ENCODE peak calls at places on chromosomes 13 and 19, in four cellular contexts. V, K, Y and B are unnamed samples.
A peak's percentile ranks its signal among the peaks of the same experiment; 100 is the strongest.

GRCh38 chr13:49020940-49021548 is 45.3 kb downstream of the FNDC3A start:
- DNase-seq in V (no peak), Y (no peak), K (no peak), B (no peak)

GRCh38 chr19:16899566-16900075 is 10.8 kb downstream of the F2RL3 start:
- DNase-seq in Y (peak; percentile 46), K (no peak), V (no peak), B (no peak)

GRCh38 chr13:50599927-50600326 is 243.6 kb downstream of the DLEU7 start:
- DNase-seq in Y (no peak), K (no peak), V (no peak), B (no peak)

GRCh38 chr13:48860369-48860768 is 115.3 kb upstream of the FNDC3A start:
- DNase-seq in Y (no peak), K (no peak), V (no peak), B (no peak)

GRCh38 chr19:13037718-13038117 is 42.4 kb downstream of the NFIX start:
- DNase-seq in Y (no peak), V (no peak), K (no peak), B (no peak)

GRCh38 chr13:40665061-40665753 is 1.2 kb downstream of the FOXO1 start:
- DNase-seq in V (peak; percentile 39), Y (peak; percentile 57), K (no peak), B (no peak)

GRCh38 chr19:42311612-42312160 is 1.4 kb upstream of the TMEM145 start:
- DNase-seq in Y (no peak), K (no peak), V (no peak), B (no peak)

GRCh38 chr13:97279913-97280312 is 57.8 kb downstream of the MBNL2 start:
- DNase-seq in V (no peak), Y (no peak), K (no peak), B (no peak)

GRCh38 chr19:4652075-4652474 is 12.8 kb downstream of the TNFAIP8L1 start:
- DNase-seq in Y (no peak), V (no peak), K (no peak), B (no peak)

GRCh38 chr19:4645718-4646117 is 6.4 kb downstream of the TNFAIP8L1 start:
- DNase-seq in K (no peak), V (no peak), Y (no peak), B (no peak)

GRCh38 chr19:4650159-4650558 is 10.8 kb downstream of the TNFAIP8L1 start:
- DNase-seq in V (no peak), Y (no peak), K (no peak), B (no peak)

GRCh38 chr19:4649392-4650094 is 10.2 kb downstream of the TNFAIP8L1 start:
- DNase-seq in K (no peak), Y (no peak), V (no peak), B (no peak)

DNA sequence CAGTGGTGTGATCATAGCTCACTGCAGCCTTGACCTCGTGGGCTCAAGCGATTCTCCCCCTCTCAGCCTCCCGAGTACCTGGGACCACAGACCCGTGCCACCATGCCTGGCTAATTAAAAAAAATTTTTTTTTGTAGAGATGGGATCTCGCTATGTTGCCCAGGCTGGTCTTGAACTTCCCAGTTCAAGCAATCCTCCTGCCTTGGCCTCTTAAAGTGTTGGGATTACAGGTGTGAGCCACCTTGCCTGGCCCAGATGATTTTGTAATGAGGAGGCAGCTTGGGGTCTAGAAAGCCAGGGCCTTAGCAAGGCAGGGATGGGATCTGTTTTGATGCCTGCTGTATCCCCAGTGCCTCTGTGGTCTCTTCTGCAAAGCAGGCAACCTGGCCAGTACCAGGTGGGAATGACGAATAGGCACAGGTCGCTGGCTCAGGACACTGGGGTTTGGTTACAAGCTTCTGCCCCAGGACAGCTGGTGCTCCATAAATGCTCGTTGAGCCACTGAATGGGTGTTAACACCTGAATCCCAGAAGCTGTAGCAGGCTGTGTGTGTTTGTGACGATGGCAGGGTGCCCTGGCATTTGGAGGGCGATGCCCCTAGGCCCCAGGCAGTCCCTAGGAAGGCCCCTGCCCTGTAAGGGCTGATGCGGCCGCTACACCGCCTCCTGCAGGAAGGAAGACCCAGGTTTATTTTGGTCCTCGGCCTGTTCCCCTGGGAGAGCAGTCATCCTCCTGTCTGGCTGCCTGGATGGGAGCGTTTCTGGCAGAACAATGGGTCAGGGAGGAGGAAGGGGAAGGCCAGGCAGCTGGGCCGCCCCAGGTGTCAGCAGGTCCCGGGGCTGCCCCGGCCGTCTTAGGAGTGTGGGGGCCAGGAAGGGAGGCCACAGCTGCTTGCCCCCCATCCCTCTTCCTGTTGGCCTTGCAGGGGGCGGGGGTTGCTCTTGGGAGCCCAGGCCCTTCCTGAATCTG is 8.6 kb downstream of the TNFAIP8L1 start:
- DNase-seq in Y (no peak), V (peak; percentile 90), K (no peak), B (no peak)
- TF ChIP-seq CTCF in Y (no peak), V (peak; percentile 11), K (no peak), B (peak; percentile 65)

DNA sequence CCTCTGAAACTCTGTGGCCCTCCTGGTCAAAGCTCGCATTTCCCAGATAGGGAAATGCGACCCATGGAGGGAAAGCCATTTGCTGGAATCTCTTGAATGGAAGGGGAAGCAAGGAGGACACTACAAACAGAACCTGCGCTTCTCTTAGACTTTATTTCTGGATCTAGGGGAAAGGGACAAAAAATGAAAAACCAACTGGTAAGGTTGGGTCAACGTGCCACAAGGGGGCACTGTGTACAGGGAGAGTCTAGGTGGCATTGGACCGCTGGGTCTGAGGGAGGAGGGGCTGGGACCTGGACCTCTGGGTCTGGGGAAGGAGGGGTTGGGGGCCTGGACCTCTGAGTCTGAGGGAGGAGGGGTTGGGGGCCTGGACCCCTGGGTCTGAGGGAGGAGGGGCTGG is 5.0 kb downstream of the KLK4 start:
- DNase-seq in K (no peak), V (no peak), Y (peak; percentile 36), B (no peak)
- TF ChIP-seq CTCF in K (no peak), V (peak; percentile 22), Y (peak; percentile 36), B (peak; percentile 40)

DNA sequence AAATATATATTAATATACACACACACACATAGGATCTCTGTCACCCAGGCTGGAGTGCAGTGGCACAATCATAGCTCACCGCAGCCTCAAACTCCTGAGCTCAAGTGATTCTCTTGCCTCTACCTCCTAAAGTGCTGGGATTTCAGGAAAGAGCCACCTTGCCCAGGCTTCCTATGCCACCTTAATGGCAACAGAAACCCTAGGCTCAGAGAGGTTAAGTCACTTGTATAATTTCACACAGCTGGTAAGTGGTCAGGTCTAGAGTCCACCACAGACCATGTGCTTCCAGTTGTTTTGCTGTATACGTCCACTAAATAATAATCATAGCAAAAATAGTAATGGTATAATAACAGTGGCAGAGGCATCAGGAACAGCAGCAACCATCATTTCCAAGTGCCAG is 1.3 kb upstream of the UPF1 start:
- DNase-seq in Y (no peak), K (no peak), V (no peak), B (no peak)
- TF ChIP-seq CTCF in Y (no peak), K (no peak), V (no peak), B (no peak)

DNA sequence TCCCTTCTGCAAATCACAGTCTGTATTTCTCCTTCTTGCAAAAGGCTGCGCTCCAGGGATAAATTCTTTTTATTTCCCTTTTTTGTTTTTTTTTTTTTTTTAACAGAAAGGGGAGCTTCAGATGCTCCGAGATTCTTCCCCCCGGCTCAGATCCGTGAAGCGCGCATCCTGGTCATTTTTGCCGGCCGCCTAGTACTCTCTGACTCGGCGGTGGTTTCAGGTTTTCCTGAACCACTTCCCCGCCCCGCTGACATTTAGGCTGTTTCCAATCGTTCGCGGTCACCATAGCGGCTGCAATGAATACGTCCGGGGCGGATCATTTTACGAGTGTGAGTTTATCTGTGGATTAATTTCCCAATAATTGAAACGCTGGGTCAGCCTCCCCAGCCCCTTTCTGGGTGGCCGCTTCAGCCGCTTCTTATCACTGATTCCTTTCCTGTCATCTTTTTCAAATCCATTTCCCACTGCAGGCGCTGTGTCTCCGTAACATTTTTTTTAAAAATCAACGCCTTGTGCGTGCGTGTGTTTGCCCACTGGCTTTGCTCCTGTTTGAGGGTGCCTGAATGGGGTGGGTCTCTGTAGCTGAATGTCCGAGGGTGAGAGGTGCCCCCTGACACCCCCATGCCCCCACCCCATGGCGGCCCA is 10.5 kb downstream of the ONECUT3 start:
- DNase-seq in K (no peak), V (no peak), Y (no peak), B (no peak)
- TF ChIP-seq CTCF in K (no peak), V (no peak), Y (no peak), B (no peak)

DNA sequence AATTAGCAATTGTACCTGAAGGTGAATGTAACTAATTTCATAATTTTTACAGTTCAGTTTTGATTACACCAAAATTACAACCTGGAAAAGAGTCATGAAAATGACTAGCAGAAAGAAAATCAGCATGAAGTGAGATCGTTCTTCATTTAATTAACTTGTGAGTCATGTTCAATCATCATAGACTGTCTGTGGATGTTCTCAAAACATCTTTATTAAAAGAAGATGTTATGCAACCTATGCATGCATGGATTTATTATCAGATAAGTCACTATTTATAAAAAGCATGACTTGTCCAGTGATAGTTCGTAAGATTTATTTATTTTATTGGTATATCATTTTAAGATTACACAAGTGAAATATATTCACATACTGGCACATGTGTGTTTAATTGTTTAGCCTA is 245.9 kb downstream of the ITGBL1 start:
- DNase-seq in K (no peak), V (no peak), Y (no peak), B (no peak)
- TF ChIP-seq CTCF in K (no peak), V (no peak), Y (no peak), B (no peak)